ENCODE peak calls at places on chromosomes 6 and 20, in eight cellular contexts. G is dorsolateral prefrontal cortex; Z is CD8-positive, alpha-beta T cell; V is left lung; C is fibroblast of lung; J is spleen; S is Panc1; Y is BE2C. Q is an unnamed sample.

GRCh38 chr20:8008733-8009132 is 10.8 kb downstream of the TMX4 start:
- DNase-seq in G (no peak), Z (no peak), V (no peak), C (no peak), J (no peak), S (no peak), Y (no peak), Q (no peak)

GRCh38 chr6:133817460-133818047 is 71.4 kb upstream of the TCF21 start:
- DNase-seq in G (no peak), Z (no peak), V (no peak), C (no peak), J (no peak), S (peak), Y (peak), Q (no peak)

GRCh38 chr20:53949319-53949839 is 121.0 kb downstream of the BCAS1 start:
- DNase-seq in G (no peak), Z (peak), V (peak), C (peak), J (peak), S (no peak), Y (no peak), Q (no peak)

GRCh38 chr20:63134201-63134612 is 81.7 kb downstream of the YTHDF1 start:
- DNase-seq in G (no peak), Z (no peak), V (peak), C (no peak), J (peak), S (no peak), Y (peak), Q (peak)

GRCh38 chr20:63441777-63442493 is 30.5 kb downstream of the KCNQ2 start:
- DNase-seq in G (peak), Z (peak), V (no peak), C (peak), J (no peak), S (no peak), Y (peak), Q (no peak)

GRCh38 chr6:37369321-37370196 is 15.8 kb downstream of the RNF8 start:
- DNase-seq in G (no peak), Z (no peak), V (no peak), C (no peak), J (no peak), S (no peak), Y (no peak), Q (no peak)

GRCh38 chr20:20413801-20414200 is 45.9 kb downstream of the INSM1 start:
- DNase-seq in G (no peak), Z (no peak), V (no peak), C (no peak), J (no peak), S (no peak), Y (no peak), Q (no peak)

GRCh38 chr6:43796168-43796567 is 26.2 kb downstream of the VEGFA start:
- DNase-seq in G (no peak), Z (no peak), V (no peak), C (no peak), J (no peak), S (no peak), Y (no peak), Q (no peak)

GRCh38 chr20:57675773-57676172 is 34.0 kb downstream of the PMEPA1 start:
- DNase-seq in G (no peak), Z (no peak), V (no peak), C (no peak), J (no peak), S (no peak), Y (no peak), Q (no peak)

GRCh38 chr20:50112512-50113419 is at the start of gene UBE2V1:
- DNase-seq in G (peak), Z (peak), V (peak), C (peak), J (peak), S (no peak), Y (peak), Q (peak)

GRCh38 chr6:105832358-105832757 is 253.8 kb upstream of the PRDM1 start:
- DNase-seq in G (no peak), Z (no peak), V (no peak), C (no peak), J (no peak), S (no peak), Y (no peak), Q (no peak)

GRCh38 chr20:38893485-38894090 is 32.6 kb upstream of the FAM83D start:
- DNase-seq in G (peak), Z (peak), V (peak), C (peak), J (peak), S (peak), Y (peak), Q (peak)

GRCh38 chr6:30964075-30964474 is 19.4 kb upstream of the MUC21 start:
- DNase-seq in G (no peak), Z (no peak), V (no peak), C (no peak), J (no peak), S (no peak), Y (no peak), Q (no peak)

GRCh38 chr20:5073154-5074049 is 46.4 kb downstream of the PCNA start:
- DNase-seq in G (peak), Z (no peak), V (peak), C (peak), J (peak), S (no peak), Y (peak), Q (peak)

GRCh38 chr6:46331461-46331860 is 159.8 kb downstream of the RCAN2 start:
- DNase-seq in G (no peak), Z (no peak), V (no peak), C (no peak), J (no peak), S (no peak), Y (no peak), Q (no peak)

GRCh38 chr20:7624886-7625285 is 315.4 kb downstream of the HAO1 start:
- DNase-seq in G (no peak), Z (no peak), V (no peak), C (no peak), J (no peak), S (no peak), Y (no peak), Q (no peak)

GRCh38 chr6:100426689-100427338 is 37.9 kb downstream of the SIM1 start:
- DNase-seq in G (no peak), Z (no peak), V (no peak), C (no peak), J (no peak), S (no peak), Y (no peak), Q (no peak)

GRCh38 chr20:22728146-22728745 is 143.9 kb upstream of the FOXA2 start:
- DNase-seq in G (no peak), Z (no peak), V (no peak), C (no peak), J (no peak), S (no peak), Y (no peak), Q (no peak)

GRCh38 chr6:27161946-27162603 is 85.4 kb upstream of the PRSS16 start:
- DNase-seq in G (peak), Z (no peak), V (no peak), C (peak), J (no peak), S (peak), Y (peak), Q (no peak)

GRCh38 chr6:111605100-111605748 is 454 bp downstream of the TRAF3IP2 start:
- DNase-seq in G (no peak), Z (no peak), V (peak), C (peak), J (peak), S (no peak), Y (no peak), Q (peak)

GRCh38 chr6:21271431-21272155 is 322.0 kb upstream of the SOX4 start:
- DNase-seq in G (no peak), Z (no peak), V (no peak), C (no peak), J (no peak), S (no peak), Y (no peak), Q (no peak)

GRCh38 chr6:56046576-56046975 is 171.2 kb upstream of the BMP5 start:
- DNase-seq in G (no peak), Z (no peak), V (peak), C (peak), J (peak), S (no peak), Y (no peak), Q (peak)

GRCh38 chr6:44235891-44236516 is 10.9 kb upstream of the HSP90AB1 start:
- DNase-seq in G (no peak), Z (no peak), V (no peak), C (no peak), J (peak), S (no peak), Y (no peak), Q (no peak)

GRCh38 chr20:40654876-40655275 is 34.2 kb downstream of the MAFB start:
- DNase-seq in G (no peak), Z (no peak), V (no peak), C (peak), J (no peak), S (no peak), Y (no peak), Q (peak)

GRCh38 chr6:38427492-38428210 is 212.1 kb downstream of the BTBD9 start:
- DNase-seq in G (no peak), Z (no peak), V (no peak), C (no peak), J (no peak), S (no peak), Y (no peak), Q (no peak)
- H3K4me3 ChIP-seq in G (no peak), Z (no peak), V (no peak), C (no peak), J (no peak), S (no peak), Y (no peak), Q (no peak)

DNA sequence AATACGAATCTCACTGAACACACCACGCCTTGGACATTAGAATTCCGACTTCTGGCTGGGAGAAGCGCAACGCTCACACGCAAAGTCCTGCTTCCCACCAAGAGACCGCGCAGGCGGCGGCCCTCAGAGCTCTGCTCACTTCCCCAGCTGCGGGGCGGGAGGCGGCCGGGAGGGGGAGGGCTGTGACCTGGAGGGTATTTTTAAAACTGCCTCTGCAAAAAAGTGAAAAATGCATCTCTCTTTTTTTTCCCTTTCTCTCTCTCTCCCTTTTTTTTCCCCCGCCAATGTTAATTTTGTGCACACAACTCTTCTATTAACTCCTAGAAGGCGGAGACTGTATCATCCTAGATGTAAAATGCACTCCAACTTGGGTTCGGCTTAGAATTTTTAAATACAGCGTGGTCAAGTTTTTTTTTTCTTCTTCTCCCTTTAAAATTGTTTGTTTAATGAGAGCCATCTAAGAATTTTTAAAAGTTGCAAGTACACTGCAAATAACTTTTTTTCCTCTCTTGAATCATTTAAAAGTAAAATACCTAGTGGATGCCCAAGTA is 66.4 kb downstream of the STX11 start:
- DNase-seq in G (no peak), Z (no peak), V (peak), C (no peak), J (peak), S (no peak), Y (no peak), Q (no peak)
- TF ChIP-seq CTCF in G (peak), Z (no peak), V (peak), C (no peak), J (no peak), S (no peak), Y (no peak), Q (peak)

DNA sequence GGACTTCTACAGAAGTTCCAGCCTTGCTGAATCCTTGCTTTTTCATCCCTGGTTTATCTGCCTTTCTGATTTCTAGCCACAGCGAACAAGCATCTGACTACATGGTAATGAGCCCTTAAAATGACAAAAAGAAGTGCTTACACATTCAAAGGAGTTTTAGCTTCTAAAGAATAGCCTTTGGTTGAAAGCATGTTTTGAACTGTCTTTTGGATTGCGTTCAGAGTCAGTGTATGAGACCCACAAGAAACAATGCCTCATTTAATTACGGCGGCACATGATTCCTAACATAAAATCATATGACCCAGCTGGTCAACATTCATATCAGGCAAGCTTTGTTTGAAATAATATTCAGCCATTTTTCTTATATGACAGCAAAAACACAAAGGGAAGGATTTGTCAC is 784.2 kb downstream of the KIF16B start:
- DNase-seq in G (no peak), Z (no peak), V (no peak), C (no peak), J (no peak), S (no peak), Y (no peak), Q (no peak)
- H3K4me3 ChIP-seq in G (peak), Z (no peak), V (no peak), C (no peak), J (no peak), S (no peak), Y (no peak), Q (no peak)

DNA sequence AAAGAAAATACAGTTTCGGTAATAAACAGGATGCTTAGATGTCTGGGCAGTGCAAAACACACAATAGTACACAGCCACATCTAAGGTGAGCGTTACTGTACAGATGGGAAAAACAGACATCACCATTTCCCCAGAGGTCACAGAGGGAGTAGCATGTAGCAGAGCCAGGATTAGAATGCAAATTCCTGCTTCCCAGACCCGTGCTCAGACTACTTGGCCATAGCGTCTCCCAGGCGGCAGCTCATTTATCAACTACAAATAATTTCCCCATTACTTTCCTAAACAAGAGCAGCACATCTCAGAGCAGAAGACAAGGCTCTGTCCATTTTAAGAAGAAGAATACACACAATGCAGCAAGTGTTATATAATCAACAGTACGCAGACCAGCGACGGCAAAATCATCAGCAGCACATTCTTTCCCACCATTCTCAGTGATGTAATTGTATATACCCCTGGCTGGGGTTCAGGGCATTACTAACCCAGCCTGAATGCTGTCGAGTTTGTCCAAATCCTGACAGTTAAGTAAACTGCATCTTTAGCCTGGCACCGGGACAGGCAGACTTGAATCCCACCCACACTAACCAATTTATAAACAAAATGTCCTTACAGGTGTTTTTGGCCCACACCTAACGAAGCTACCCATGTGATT is 61.9 kb downstream of the CNKSR3 start:
- DNase-seq in G (no peak), Z (no peak), V (no peak), C (peak), J (no peak), S (no peak), Y (peak), Q (no peak)
- TF ChIP-seq CTCF in G (peak), Z (no peak), V (no peak), C (peak), J (no peak), S (no peak), Y (peak), Q (peak)

Q was measured in right lobe of liver.